ENCODE peak calls at places on chromosome 12, in nine cellular contexts. N is GM23338, Z is heart right ventricle, O is psoas muscle, L is lung, C is neuronal stem cell, I is gastrocnemius medialis, E is left ventricle myocardium inferior, V is testis. U is an unnamed sample.

GRCh38 chr12:54159140-54159539 is 29.6 kb downstream of the SMUG1 start:
- DNase-seq in V (peak; percentile 32), N (peak; percentile 94), C (no peak), L (no peak), E (no peak), O (no peak), I (no peak), Z (no peak), U (no peak)

GRCh38 chr12:64680235-64680634 is 69.9 kb downstream of the RASSF3 start:
- DNase-seq in V (no peak), I (no peak), E (no peak), L (peak; percentile 39), C (no peak), Z (no peak), N (no peak), O (no peak), U (no peak)

GRCh38 chr12:125276567-125276966 is 211.3 kb downstream of the AACS start:
- DNase-seq in N (no peak), C (no peak), V (no peak), Z (no peak), I (no peak), O (no peak), E (no peak), L (no peak), U (no peak)

GRCh38 chr12:91884216-91884615 is 261.4 kb downstream of the BTG1 start:
- DNase-seq in Z (no peak), N (no peak), C (no peak), L (no peak), O (no peak), V (no peak), I (no peak), E (no peak), U (no peak)

GRCh38 chr12:93247313-93248057 is 130.2 kb upstream of the NUDT4 start:
- DNase-seq in E (no peak), N (no peak), I (no peak), C (no peak), Z (no peak), L (no peak), O (no peak), V (peak; percentile 17), U (no peak)

GRCh38 chr12:4267904-4268548 is 5.5 kb upstream of the CCND2 start:
- DNase-seq in O (no peak), Z (no peak), N (no peak), V (no peak), I (no peak), E (no peak), L (no peak), C (no peak), U (no peak)

GRCh38 chr12:68428724-68429580 is 96.8 kb upstream of the MDM1 start:
- DNase-seq in L (no peak), Z (no peak), V (no peak), C (no peak), O (no peak), I (no peak), N (no peak), E (no peak), U (no peak)

GRCh38 chr12:88371416-88372183 is 208.7 kb downstream of the KITLG start:
- DNase-seq in I (peak; percentile 29), N (no peak), L (no peak), E (no peak), Z (no peak), C (no peak), O (peak; percentile 31), V (peak; percentile 34), U (no peak)

GRCh38 chr12:116687888-116688287 is 50.0 kb downstream of the SPRING1 start:
- DNase-seq in N (peak; percentile 94), C (no peak), V (peak; percentile 59), Z (peak; percentile 65), I (no peak), O (peak; percentile 46), L (no peak), E (peak; percentile 46), U (peak; percentile 83)

GRCh38 chr12:100247765-100248164 is 19.1 kb downstream of the DEPDC4 start:
- DNase-seq in Z (no peak), E (no peak), N (no peak), O (no peak), L (no peak), C (no peak), V (no peak), I (no peak), U (no peak)

GRCh38 chr12:66688836-66689439 is 10.1 kb upstream of the GRIP1 start:
- DNase-seq in V (peak; percentile 58), I (no peak), E (no peak), L (no peak), C (peak; percentile 52), N (peak; percentile 91), Z (peak; percentile 13), O (no peak), U (no peak)

GRCh38 chr12:108237272-108237671 is 101.8 kb downstream of the CMKLR1 start:
- DNase-seq in L (no peak), I (no peak), Z (no peak), V (no peak), O (no peak), E (no peak), N (peak; percentile 72), C (no peak), U (no peak)

GRCh38 chr12:118035194-118036041 is 18.9 kb downstream of the RFC5 start:
- DNase-seq in O (no peak), E (no peak), V (no peak), I (no peak), Z (no peak), N (no peak), C (no peak), L (no peak), U (no peak)

GRCh38 chr12:18439541-18439940 is 178.2 kb downstream of the PIK3C2G start:
- DNase-seq in N (no peak), E (no peak), V (no peak), Z (no peak), I (no peak), C (no peak), L (no peak), O (no peak), U (no peak)

DNA sequence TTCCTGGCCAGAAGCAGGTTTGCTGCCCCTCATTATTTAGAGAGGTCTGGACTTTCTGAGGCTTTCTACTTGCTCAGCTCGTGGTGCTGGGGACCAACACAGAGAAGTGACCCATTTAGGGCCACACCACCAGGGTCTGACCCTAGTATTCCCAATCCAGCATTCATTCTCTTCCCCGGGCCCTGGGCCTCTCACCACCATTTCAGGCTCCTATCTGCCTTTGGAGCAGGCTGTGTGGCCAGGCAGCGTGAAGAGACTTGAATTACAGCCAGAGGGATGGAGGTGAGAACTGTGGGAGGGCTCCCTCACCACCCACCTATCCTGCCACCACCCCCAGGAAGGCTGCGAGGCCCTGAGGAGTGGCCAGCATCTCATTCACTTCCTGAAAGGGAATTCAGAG is 24.6 kb downstream of the FAM222A start:
- DNase-seq in V (no peak), N (no peak), Z (no peak), I (no peak), C (no peak), L (no peak), E (no peak), O (peak; percentile 4), U (peak; percentile 47)
- H3K4me1 ChIP-seq in V (peaks cover 11% of the 10 kb centered on the region), N (peaks cover 19% of the 10 kb centered on the region), Z (no peaks in the 10 kb centered on the region), I (no peaks in the 10 kb centered on the region), C (peaks cover 35% of the 10 kb centered on the region), L (peaks cover 8% of the 10 kb centered on the region), E (peaks cover 41% of the 10 kb centered on the region), O (no peaks in the 10 kb centered on the region), U (no peaks in the 10 kb centered on the region)

GRCh38 chr12:47084172-47084571 is 4.4 kb upstream of the AMIGO2 start:
- DNase-seq in E (no peak), N (no peak), I (no peak), L (no peak), Z (no peak), C (no peak), V (no peak), O (no peak), U (no peak)

GRCh38 chr12:47085815-47086252 is 6.1 kb upstream of the AMIGO2 start:
- DNase-seq in V (no peak), N (peak; percentile 31), E (no peak), C (no peak), I (no peak), O (no peak), L (no peak), Z (no peak), U (no peak)

GRCh38 chr12:47088021-47088944 is 8.5 kb upstream of the AMIGO2 start:
- DNase-seq in E (no peak), C (no peak), I (no peak), L (no peak), V (no peak), N (no peak), O (no peak), Z (no peak), U (no peak)

GRCh38 chr12:47091009-47091408 is 11.2 kb upstream of the AMIGO2 start:
- DNase-seq in C (no peak), V (no peak), L (no peak), O (no peak), I (no peak), E (no peak), Z (no peak), N (no peak), U (no peak)

GRCh38 chr12:47087088-47087688 is 7.4 kb upstream of the AMIGO2 start:
- DNase-seq in N (no peak), Z (no peak), L (no peak), E (no peak), O (no peak), C (no peak), I (no peak), V (no peak), U (no peak)
- H3K27ac ChIP-seq in N (no peak overlapping the region), Z (no peak overlapping the region), L (no peak overlapping the region), E (no peak overlapping the region), O (no peak overlapping the region), C (no peak overlapping the region), I (no peak overlapping the region), V (no peak overlapping the region), U (peak overlapping the region; percentile 67)

GRCh38 chr12:127178463-127178862 is 1088.5 kb upstream of the TMEM132C start:
- DNase-seq in E (no peak), I (no peak), V (no peak), Z (no peak), N (no peak), C (no peak), O (no peak), L (no peak), U (no peak)
- H3K4me3 ChIP-seq in E (no peak overlapping the region), I (no peak overlapping the region), V (no peak overlapping the region), Z (no peak overlapping the region), N (no peak overlapping the region), C (no peak overlapping the region), O (no peak overlapping the region), L (no peak overlapping the region), U (no peak overlapping the region)

GRCh38 chr12:51322452-51322851 is 1.5 kb downstream of the BIN2 start:
- DNase-seq in L (no peak), O (no peak), N (no peak), Z (no peak), C (no peak), E (no peak), V (no peak), I (no peak), U (no peak)

GRCh38 chr12:51320311-51320694 is 3.7 kb downstream of the BIN2 start:
- DNase-seq in Z (no peak), V (no peak), L (no peak), E (no peak), C (no peak), O (no peak), N (no peak), I (no peak), U (no peak)

GRCh38 chr12:51323317-51323960 is 535 bp downstream of the BIN2 start:
- DNase-seq in V (no peak), C (no peak), E (no peak), Z (no peak), L (no peak), I (no peak), N (no peak), O (no peak), U (no peak)

GRCh38 chr12:51320695-51321320 is 3.2 kb downstream of the BIN2 start:
- DNase-seq in O (no peak), N (peak; percentile 78), I (no peak), V (peak; percentile 32), Z (no peak), C (peak; percentile 62), E (no peak), L (no peak), U (no peak)

GRCh38 chr12:51321882-51322281 is 2.1 kb downstream of the BIN2 start:
- DNase-seq in V (no peak), C (no peak), L (no peak), Z (no peak), E (no peak), I (no peak), N (no peak), O (no peak), U (no peak)
- H3K4me1 ChIP-seq in V (no peaks in the 10 kb centered on the region), C (peaks cover 18% of the 10 kb centered on the region), L (no peaks in the 10 kb centered on the region), Z (no peaks in the 10 kb centered on the region), E (no peaks in the 10 kb centered on the region), I (no peaks in the 10 kb centered on the region), N (peaks cover 19% of the 10 kb centered on the region), O (no peaks in the 10 kb centered on the region), U (no peaks in the 10 kb centered on the region)

U was measured in aorta.